ENCODE peak calls at places on chromosomes 1 and 21, in eight cellular contexts. Y is tibial artery; D is effector memory CD4-positive, alpha-beta T cell; C is CD4-positive, CD25-positive, alpha-beta regulatory T cell; P is CD8-positive, alpha-beta T cell; E is H1; A is CD8-positive, alpha-beta memory T cell; N is cardiac muscle cell. I is an unnamed sample. For H3K9me3, the result is how much of the 10 kb centered on the place peaks cover.

GRCh38 chr1:10851024-10852013 is 54.9 kb upstream of the CASZ1 start:
- DNase-seq in Y (no peak), D (no peak), C (no peak), P (no peak), E (no peak), A (no peak), N (no peak), I (no peak)

GRCh38 chr1:170768929-170769328 is 105.0 kb downstream of the PRRX1 start:
- DNase-seq in Y (no peak), D (no peak), C (no peak), P (no peak), E (no peak), A (no peak), N (no peak), I (no peak)

GRCh38 chr1:159821171-159821867 is 5.4 kb upstream of the SLAMF8 start:
- DNase-seq in Y (no peak), D (no peak), C (no peak), P (no peak), E (no peak), A (no peak), N (no peak), I (no peak)

GRCh38 chr1:182957902-182958395 is 5.0 kb upstream of the SHCBP1L start:
- DNase-seq in Y (no peak), D (no peak), C (no peak), P (no peak), E (no peak), A (no peak), N (no peak), I (no peak)

GRCh38 chr1:83508485-83509151 is 490.3 kb downstream of the TTLL7 start:
- DNase-seq in Y (no peak), D (peak), C (no peak), P (peak), E (no peak), A (peak), N (peak), I (peak)

GRCh38 chr1:61640531-61641125 is 84.3 kb downstream of the TM2D1 start:
- DNase-seq in Y (no peak), D (no peak), C (no peak), P (no peak), E (no peak), A (no peak), N (no peak), I (no peak)

GRCh38 chr21:33514234-33514633 is 22.7 kb upstream of the DNAJC28 start:
- DNase-seq in Y (no peak), D (no peak), C (no peak), P (no peak), E (no peak), A (no peak), N (peak), I (no peak)

GRCh38 chr1:76827066-76827465 is 40.2 kb upstream of the ST6GALNAC5 start:
- DNase-seq in Y (no peak), D (no peak), C (no peak), P (no peak), E (no peak), A (no peak), N (no peak), I (no peak)

GRCh38 chr1:151888972-151889570 is 20.2 kb downstream of the THEM4 start:
- DNase-seq in Y (no peak), D (no peak), C (no peak), P (no peak), E (no peak), A (peak), N (no peak), I (no peak)

GRCh38 chr1:116697892-116698595 is 30.5 kb upstream of the IGSF3 start:
- DNase-seq in Y (no peak), D (no peak), C (no peak), P (no peak), E (no peak), A (no peak), N (no peak), I (no peak)

GRCh38 chr1:212595787-212596714 is 12.5 kb upstream of the ATF3 start:
- DNase-seq in Y (no peak), D (no peak), C (no peak), P (no peak), E (no peak), A (peak), N (peak), I (no peak)

GRCh38 chr1:25871086-25871703 is 4.3 kb downstream of the PAQR7 start:
- DNase-seq in Y (no peak), D (no peak), C (no peak), P (no peak), E (no peak), A (no peak), N (no peak), I (no peak)

GRCh38 chr1:196858811-196859210 is 29.0 kb upstream of the CFHR4 start:
- DNase-seq in Y (no peak), D (no peak), C (no peak), P (no peak), E (no peak), A (no peak), N (no peak), I (no peak)

GRCh38 chr1:148388260-148389026 is 94.7 kb downstream of the PPIAL4G start:
- DNase-seq in Y (peak), D (peak), C (peak), P (peak), E (peak), A (peak), N (peak), I (peak)

GRCh38 chr1:118302145-118302544 is 117.1 kb upstream of the SPAG17 start:
- DNase-seq in Y (no peak), D (no peak), C (no peak), P (no peak), E (no peak), A (no peak), N (no peak), I (no peak)

GRCh38 chr1:19312782-19313635 is 883 bp downstream of the SLC66A1 start:
- DNase-seq in Y (no peak), D (no peak), C (no peak), P (no peak), E (no peak), A (no peak), N (no peak), I (no peak)

GRCh38 chr1:219463629-219464028 is 149.3 kb downstream of the ZC3H11B start:
- DNase-seq in Y (no peak), D (no peak), C (no peak), P (no peak), E (no peak), A (no peak), N (peak), I (no peak)

GRCh38 chr1:58922302-58923089 is 138.6 kb upstream of the JUN start:
- DNase-seq in Y (peak), D (peak), C (peak), P (peak), E (no peak), A (peak), N (peak), I (no peak)

GRCh38 chr21:28769683-28770082 is 223.0 kb downstream of the LTN1 start:
- DNase-seq in Y (no peak), D (no peak), C (no peak), P (no peak), E (no peak), A (no peak), N (no peak), I (no peak)

GRCh38 chr1:115702993-115703392 is 61.2 kb downstream of the VANGL1 start:
- DNase-seq in Y (no peak), D (no peak), C (no peak), P (no peak), E (no peak), A (no peak), N (no peak), I (no peak)

GRCh38 chr21:21457077-21457476 is 458.9 kb downstream of the NCAM2 start:
- DNase-seq in Y (no peak), D (no peak), C (no peak), P (no peak), E (no peak), A (no peak), N (no peak), I (no peak)

GRCh38 chr1:209674957-209675566 is at the start of gene G0S2:
- DNase-seq in Y (no peak), D (peak), C (no peak), P (no peak), E (peak), A (no peak), N (peak), I (no peak)

GRCh38 chr21:26457817-26458216 is 115.3 kb downstream of the CYYR1 start:
- DNase-seq in Y (no peak), D (no peak), C (no peak), P (no peak), E (no peak), A (no peak), N (peak), I (no peak)

GRCh38 chr1:241998950-241999495 is at the start of gene MAP1LC3C:
- DNase-seq in Y (no peak), D (no peak), C (no peak), P (no peak), E (peak), A (no peak), N (no peak), I (no peak)

GRCh38 chr1:57872913-57873312 is 449.1 kb upstream of the DAB1 start:
- DNase-seq in Y (no peak), D (no peak), C (no peak), P (no peak), E (no peak), A (no peak), N (no peak), I (no peak)

GRCh38 chr1:45721207-45721606 is 29.2 kb downstream of the IPP start:
- DNase-seq in Y (no peak), D (no peak), C (no peak), P (no peak), E (no peak), A (no peak), N (peak), I (no peak)

GRCh38 chr21:36079010-36079649 is 9.3 kb downstream of the CBR1 start:
- DNase-seq in Y (no peak), D (no peak), C (no peak), P (no peak), E (no peak), A (peak), N (no peak), I (no peak)

GRCh38 chr21:42782723-42783247 is 96.6 kb downstream of the WDR4 start:
- DNase-seq in Y (no peak), D (no peak), C (no peak), P (no peak), E (no peak), A (no peak), N (no peak), I (no peak)

GRCh38 chr1:100995196-100995983 is 30.2 kb downstream of the DPH5 start:
- DNase-seq in Y (no peak), D (no peak), C (no peak), P (no peak), E (no peak), A (no peak), N (no peak), I (no peak)

GRCh38 chr1:11691302-11691914 is at the start of gene DRAXIN:
- DNase-seq in Y (no peak), D (no peak), C (no peak), P (no peak), E (peak), A (no peak), N (no peak), I (no peak)

GRCh38 chr1:183328371-183328770 is 89.8 kb downstream of the NMNAT2 start:
- DNase-seq in Y (no peak), D (no peak), C (no peak), P (no peak), E (no peak), A (no peak), N (no peak), I (no peak)

GRCh38 chr1:68230901-68231626 is 1.3 kb downstream of the WLS start:
- DNase-seq in Y (peak), D (no peak), C (no peak), P (no peak), E (no peak), A (no peak), N (peak), I (no peak)

GRCh38 chr1:154405762-154406571 is 824 bp downstream of the IL6R start:
- DNase-seq in Y (peak), D (peak), C (peak), P (peak), E (peak), A (peak), N (peak), I (no peak)

GRCh38 chr1:9269078-9269501 is 23.6 kb upstream of the SPSB1 start:
- DNase-seq in Y (no peak), D (no peak), C (no peak), P (no peak), E (no peak), A (no peak), N (no peak), I (no peak)

GRCh38 chr1:4263699-4264098 is 363.6 kb upstream of the C1orf174 start:
- DNase-seq in Y (no peak), D (no peak), C (no peak), P (no peak), E (no peak), A (no peak), N (no peak), I (no peak)
- H3K9me3 ChIP-seq in Y (under half), D (under half), C (under half), P (under half), E (under half), A (under half), N (under half), I (under half)

DNA sequence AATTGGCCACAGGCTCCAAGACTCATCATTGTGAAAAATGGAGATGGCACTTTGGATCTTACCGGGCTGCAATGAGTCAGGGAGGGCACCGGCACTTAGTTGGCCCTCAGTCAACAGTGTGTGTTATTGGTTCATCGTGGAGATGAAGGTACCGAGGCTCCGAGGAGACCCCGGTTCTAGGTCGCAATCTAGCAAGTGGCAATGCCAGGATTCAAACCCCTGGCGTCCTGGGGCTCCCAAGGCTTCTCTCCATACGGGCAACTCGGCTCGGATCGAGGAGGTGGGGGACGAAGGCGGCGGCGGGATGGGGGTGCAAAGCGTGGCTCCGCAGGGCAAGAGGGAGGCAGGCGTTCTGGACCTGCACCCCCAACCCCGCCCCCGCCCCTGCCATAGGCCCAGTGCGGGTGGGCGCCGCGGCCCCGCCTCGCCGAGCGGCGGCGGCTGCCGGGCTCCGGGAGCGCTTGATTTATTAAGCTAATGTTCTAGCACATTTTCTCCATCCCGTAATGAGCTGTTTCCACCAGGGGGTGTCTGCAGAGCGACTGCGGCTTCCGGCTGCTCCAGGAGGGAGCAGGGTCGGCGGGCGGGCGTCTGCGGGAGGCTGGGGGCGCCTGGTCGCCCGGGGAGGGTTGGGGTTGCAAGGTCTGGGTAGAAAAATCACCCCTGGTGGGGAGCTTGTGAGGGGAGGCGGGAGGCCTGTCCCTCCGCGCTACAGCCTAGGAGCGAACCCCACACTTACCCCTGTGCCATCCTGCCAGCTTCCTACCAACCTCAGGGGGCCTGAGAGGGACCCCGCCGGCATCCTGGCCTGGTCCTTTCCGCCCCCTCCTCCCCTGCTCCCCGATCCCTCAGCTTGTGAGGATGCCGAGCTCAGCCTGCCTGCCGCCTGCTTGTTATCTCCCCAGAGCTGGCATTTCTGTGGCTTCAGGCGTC is 48.7 kb upstream of the ACOT11 start:
- DNase-seq in Y (no peak), D (no peak), C (no peak), P (peak), E (peak), A (peak), N (peak), I (no peak)
- H3K9me3 ChIP-seq in Y (under half), D (under half), C (under half), P (under half), E (under half), A (under half), N (under half), I (under half)

DNA sequence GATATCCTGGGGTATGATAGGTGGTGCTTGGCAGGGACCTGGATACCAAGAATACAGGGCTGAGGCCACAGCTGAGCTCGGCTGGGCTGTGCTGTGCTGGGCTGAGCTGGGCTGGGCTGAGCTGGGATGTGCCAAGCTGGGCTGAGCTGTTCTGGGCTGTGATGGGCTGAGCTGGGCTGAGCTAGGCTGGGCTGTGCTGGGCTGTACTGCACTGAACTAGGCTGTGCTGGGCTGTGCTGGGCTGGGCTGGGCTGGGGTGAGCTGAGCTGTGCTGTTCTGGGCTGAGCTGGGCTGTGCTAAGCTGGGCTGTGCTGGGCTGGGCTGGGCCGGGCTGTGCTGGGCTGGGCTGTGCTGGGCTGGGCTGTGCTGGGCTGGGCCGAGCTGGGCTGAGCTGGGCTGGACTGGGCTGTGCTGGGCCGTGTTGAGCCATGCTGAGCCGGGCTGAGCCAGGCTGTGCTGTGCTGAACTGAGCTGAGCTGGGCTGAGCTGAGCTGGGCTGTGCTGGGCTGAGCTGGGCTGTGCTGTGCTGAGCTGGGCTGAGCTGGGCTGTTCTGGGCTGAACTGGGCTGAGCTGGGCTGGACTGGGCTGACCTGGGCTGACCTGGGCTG is 94.7 kb upstream of the ACTRT2 start:
- DNase-seq in Y (no peak), D (no peak), C (no peak), P (no peak), E (no peak), A (no peak), N (no peak), I (no peak)
- H3K9me3 ChIP-seq in Y (under half), D (under half), C (under half), P (under half), E (half or more), A (under half), N (under half), I (under half)

GRCh38 chr1:232130815-232131474 is 499.0 kb downstream of the SIPA1L2 start:
- DNase-seq in Y (no peak), D (no peak), C (no peak), P (no peak), E (no peak), A (no peak), N (no peak), I (no peak)
- H3K9me3 ChIP-seq in Y (under half), D (under half), C (under half), P (under half), E (under half), A (under half), N (under half), I (under half)

GRCh38 chr1:227607336-227607898 is 44.1 kb downstream of the ZNF678 start:
- DNase-seq in Y (no peak), D (no peak), C (no peak), P (no peak), E (no peak), A (no peak), N (no peak), I (no peak)

GRCh38 chr1:227612658-227613057 is 49.3 kb downstream of the ZNF678 start:
- DNase-seq in Y (no peak), D (no peak), C (no peak), P (no peak), E (no peak), A (no peak), N (no peak), I (no peak)
- H3K9me3 ChIP-seq in Y (under half), D (under half), C (half or more), P (under half), E (under half), A (under half), N (under half), I (under half)

GRCh38 chr1:247962911-247963588 is 2.0 kb upstream of the OR2AK2 start:
- DNase-seq in Y (no peak), D (no peak), C (no peak), P (no peak), E (no peak), A (no peak), N (no peak), I (no peak)
- H3K9me3 ChIP-seq in Y (under half), D (under half), C (under half), P (under half), E (under half), A (under half), N (under half), I (under half)

GRCh38 chr1:4137621-4138390 is 237.7 kb upstream of the C1orf174 start:
- DNase-seq in Y (no peak), D (no peak), C (no peak), P (no peak), E (no peak), A (no peak), N (no peak), I (no peak)
- H3K9me3 ChIP-seq in Y (under half), D (under half), C (under half), P (under half), E (under half), A (under half), N (under half), I (under half)

GRCh38 chr1:114488739-114489138 is 22.3 kb downstream of the TRIM33 start:
- DNase-seq in Y (no peak), D (no peak), C (no peak), P (no peak), E (no peak), A (no peak), N (no peak), I (no peak)
- H3K9me3 ChIP-seq in Y (under half), D (under half), C (under half), P (under half), E (under half), A (under half), N (under half), I (under half)

GRCh38 chr1:5164155-5164554 is 509.7 kb downstream of the AJAP1 start:
- DNase-seq in Y (no peak), D (no peak), C (no peak), P (no peak), E (no peak), A (no peak), N (no peak), I (no peak)

GRCh38 chr1:5161372-5161771 is 507.0 kb downstream of the AJAP1 start:
- DNase-seq in Y (no peak), D (no peak), C (no peak), P (no peak), E (peak), A (no peak), N (no peak), I (no peak)

DNA sequence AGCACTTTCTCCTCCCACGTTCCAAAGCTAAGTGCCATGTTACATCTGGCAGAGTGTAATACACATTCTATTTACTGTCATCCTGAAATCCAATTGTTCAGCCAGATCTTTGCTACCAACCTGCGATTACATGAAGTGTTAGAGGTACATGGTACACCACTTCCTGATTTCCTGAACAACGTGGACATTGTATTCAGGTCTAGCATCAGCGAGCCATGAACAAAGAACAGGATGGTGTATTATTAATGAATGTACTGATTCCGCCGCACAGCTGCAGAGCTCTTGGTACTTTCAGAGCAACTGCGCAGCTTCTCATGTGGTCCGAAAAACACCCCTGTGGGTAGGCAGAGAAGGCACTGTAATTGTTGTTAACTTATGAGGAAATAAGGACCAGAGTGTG is 511.3 kb downstream of the AJAP1 start:
- DNase-seq in Y (no peak), D (no peak), C (no peak), P (no peak), E (no peak), A (no peak), N (no peak), I (no peak)
- H3K9me3 ChIP-seq in Y (under half), D (under half), C (under half), P (under half), E (under half), A (under half), N (under half), I (under half)